ENCODE peak calls at places on chromosomes 13 and 19, in eight cellular contexts. G, P, F, H, O, S, Y and W are unnamed samples.

GRCh38 chr19:31066385-31066784 is 282.9 kb downstream of the TSHZ3 start:
- DNase-seq in Y (peak; percentile 5), G (no peak), O (no peak), P (no peak), H (peak; percentile 31), S (no peak), F (no peak), W (no peak)

GRCh38 chr19:50607874-50608785 is 31.6 kb downstream of the SYT3 start:
- DNase-seq in O (peak; percentile 89), F (peak; percentile 53), G (peak; percentile 15), S (peak; percentile 49), H (no peak), Y (peak; percentile 74), P (no peak), W (peak; percentile 89)

GRCh38 chr13:32017449-32017848 is 14.1 kb upstream of the FRY start:
- DNase-seq in P (no peak), Y (no peak), H (no peak), F (no peak), O (no peak), S (no peak), G (no peak), W (peak; percentile 51)

GRCh38 chr13:43089912-43090498 is 66.6 kb downstream of the DNAJC15 start:
- DNase-seq in S (no peak), O (no peak), F (no peak), P (no peak), H (no peak), Y (no peak), G (no peak), W (no peak)

GRCh38 chr19:1370579-1371361 is 12.9 kb upstream of the NDUFS7 start:
- DNase-seq in G (no peak), H (no peak), O (no peak), S (no peak), P (no peak), Y (no peak), F (no peak), W (no peak)

GRCh38 chr19:18725755-18726416 is 42.4 kb downstream of the CRTC1 start:
- DNase-seq in F (no peak), P (no peak), S (no peak), H (no peak), O (no peak), Y (no peak), G (no peak), W (no peak)

GRCh38 chr13:112233716-112234115 is 142.4 kb upstream of the SPACA7 start:
- DNase-seq in G (no peak), F (no peak), Y (no peak), H (no peak), S (no peak), O (no peak), P (no peak), W (no peak)

GRCh38 chr19:19523177-19523576 is 5.5 kb upstream of the YJEFN3 start:
- DNase-seq in F (no peak), S (no peak), Y (no peak), O (no peak), P (no peak), G (no peak), H (no peak), W (no peak)

GRCh38 chr13:97999653-98000052 is 46.2 kb downstream of the IPO5 start:
- DNase-seq in O (no peak), Y (no peak), P (no peak), H (no peak), F (no peak), G (no peak), S (no peak), W (no peak)

GRCh38 chr13:48294670-48295069 is 8.9 kb upstream of the RB1 start:
- DNase-seq in G (no peak), H (no peak), O (no peak), F (no peak), P (no peak), S (no peak), Y (no peak), W (no peak)

GRCh38 chr13:51644649-51645048 is 60.4 kb downstream of the WDFY2 start:
- DNase-seq in Y (peak; percentile 62), O (no peak), S (no peak), G (no peak), F (no peak), H (peak; percentile 23), P (no peak), W (peak; percentile 22)

GRCh38 chr13:51588406-51588949 is 4.2 kb downstream of the WDFY2 start:
- DNase-seq in P (no peak), Y (no peak), G (no peak), F (no peak), H (no peak), O (peak; percentile 38), S (no peak), W (no peak)

GRCh38 chr13:32037471-32037870 is 5.9 kb downstream of the FRY start:
- DNase-seq in P (no peak), F (no peak), S (no peak), G (no peak), O (peak; percentile 42), Y (no peak), H (no peak), W (no peak)

GRCh38 chr19:10508036-10508435 is 4.9 kb upstream of the KEAP1 start:
- DNase-seq in G (no peak), F (no peak), O (no peak), Y (no peak), S (no peak), H (no peak), P (no peak), W (no peak)

GRCh38 chr19:7550987-7551761 is 15.7 kb downstream of the PNPLA6 start:
- DNase-seq in Y (peak; percentile 74), S (peak; percentile 80), G (no peak), O (peak; percentile 7), H (no peak), F (peak; percentile 62), P (peak; percentile 10), W (no peak)

GRCh38 chr19:18452386-18452785 is 14.5 kb upstream of the ISYNA1 start:
- DNase-seq in H (no peak), Y (no peak), P (no peak), F (no peak), S (no peak), G (no peak), O (no peak), W (no peak)

GRCh38 chr19:15195381-15195964 is 5.3 kb downstream of the NOTCH3 start:
- DNase-seq in Y (peak; percentile 65), P (no peak), F (peak; percentile 39), G (no peak), O (peak; percentile 78), H (no peak), S (peak; percentile 77), W (no peak)

GRCh38 chr19:2047449-2048103 is 3.5 kb downstream of the MKNK2 start:
- DNase-seq in G (peak; percentile 38), Y (peak; percentile 50), S (no peak), O (no peak), P (no peak), F (no peak), H (no peak), W (no peak)

GRCh38 chr19:45275370-45275971 is 24.4 kb downstream of the MARK4 start:
- DNase-seq in H (no peak), O (no peak), Y (no peak), F (no peak), P (no peak), G (no peak), S (no peak), W (no peak)

GRCh38 chr13:93270769-93271753 is 44.5 kb downstream of the GPC6 start:
- DNase-seq in Y (no peak), S (no peak), F (no peak), H (no peak), P (peak; percentile 66), O (peak; percentile 25), G (no peak), W (peak; percentile 61)

GRCh38 chr19:49272204-49272603 is 52.8 kb downstream of the SLC6A16 start:
- DNase-seq in H (peak; percentile 11), P (no peak), O (no peak), G (no peak), S (no peak), Y (peak; percentile 25), F (no peak), W (no peak)

GRCh38 chr13:59176775-59177174 is 987.0 kb downstream of the DIAPH3 start:
- DNase-seq in S (no peak), O (peak; percentile 39), F (no peak), G (no peak), P (no peak), H (no peak), Y (no peak), W (peak; percentile 27)

GRCh38 chr13:25753976-25754375 is 297.8 kb downstream of the SHISA2 start:
- DNase-seq in Y (no peak), F (no peak), P (no peak), G (no peak), H (no peak), S (no peak), O (no peak), W (no peak)

GRCh38 chr19:8460516-8461298 is 15.9 kb downstream of the HNRNPM start:
- DNase-seq in F (no peak), S (no peak), G (no peak), O (no peak), H (no peak), P (no peak), Y (no peak), W (no peak)

GRCh38 chr19:31304877-31305312 is 44.3 kb downstream of the TSHZ3 start:
- DNase-seq in P (no peak), O (peak; percentile 21), H (no peak), Y (peak; percentile 26), G (no peak), F (no peak), S (no peak), W (peak; percentile 80)

GRCh38 chr19:5078179-5078578 is 109.3 kb downstream of the KDM4B start:
- DNase-seq in H (no peak), Y (no peak), S (no peak), O (no peak), F (no peak), G (peak; percentile 26), P (no peak), W (no peak)

GRCh38 chr13:113083402-113084061 is 22.1 kb upstream of the F7 start:
- DNase-seq in O (no peak), S (no peak), H (no peak), P (no peak), F (peak; percentile 76), G (no peak), Y (peak; percentile 48), W (no peak)

GRCh38 chr13:47291116-47291656 is 394.3 kb upstream of the HTR2A start:
- DNase-seq in F (no peak), G (no peak), S (no peak), O (no peak), P (no peak), H (no peak), Y (no peak), W (no peak)

GRCh38 chr19:2032296-2032941 is 16.9 kb upstream of the BTBD2 start:
- DNase-seq in P (peak; percentile 83), Y (peak; percentile 93), O (peak; percentile 16), H (peak; percentile 37), S (no peak), F (peak; percentile 95), G (no peak), W (peak; percentile 77)

GRCh38 chr13:40087021-40088002 is 431.9 kb downstream of the COG6 start:
- DNase-seq in P (no peak), O (no peak), Y (no peak), S (no peak), H (no peak), F (no peak), G (no peak), W (no peak)

GRCh38 chr19:51143486-51143885 is 1.4 kb downstream of the SIGLEC7 start:
- DNase-seq in Y (no peak), P (no peak), O (no peak), F (no peak), G (no peak), H (no peak), S (no peak), W (no peak)